ENCODE peak calls at places on chromosomes 12 and 14, in six cellular contexts. One of them, this sample, is unnamed.

GRCh38 chr14:59126714-59127436 is 61.6 kb upstream of the DAAM1 start:
- DNase-seq in fibroblast of lung: peak; percentile 51
- DNase-seq in fibroblast of the aortic adventitia: peak; percentile 76
- DNase-seq in cardiac muscle cell: peak; percentile 62
- DNase-seq in osteocyte: no peak
- DNase-seq in Peyer's patch: no peak
- DNase-seq in this sample: no peak

GRCh38 chr12:52801773-52802172 is 5.9 kb upstream of the KRT3 start:
- DNase-seq in cardiac muscle cell: no peak
- DNase-seq in fibroblast of the aortic adventitia: no peak
- DNase-seq in osteocyte: no peak
- DNase-seq in Peyer's patch: no peak
- DNase-seq in fibroblast of lung: no peak
- DNase-seq in this sample: no peak

GRCh38 chr12:46410495-46410894 is 37.9 kb upstream of the SLC38A2 start:
- DNase-seq in fibroblast of the aortic adventitia: no peak
- DNase-seq in osteocyte: no peak
- DNase-seq in Peyer's patch: no peak
- DNase-seq in fibroblast of lung: no peak
- DNase-seq in cardiac muscle cell: no peak
- DNase-seq in this sample: no peak

GRCh38 chr12:52132754-52133161 is 53.3 kb downstream of the SMIM41 start:
- DNase-seq in fibroblast of the aortic adventitia: peak; percentile 78
- DNase-seq in cardiac muscle cell: no peak
- DNase-seq in Peyer's patch: no peak
- DNase-seq in osteocyte: no peak
- DNase-seq in fibroblast of lung: no peak
- DNase-seq in this sample: no peak

GRCh38 chr12:64718649-64719048 is 40.6 kb downstream of the GNS start:
- DNase-seq in cardiac muscle cell: no peak
- DNase-seq in fibroblast of the aortic adventitia: no peak
- DNase-seq in osteocyte: no peak
- DNase-seq in Peyer's patch: no peak
- DNase-seq in fibroblast of lung: no peak
- DNase-seq in this sample: no peak

GRCh38 chr12:127559349-127560040 is 707.5 kb upstream of the TMEM132C start:
- DNase-seq in osteocyte: no peak
- DNase-seq in cardiac muscle cell: peak; percentile 8
- DNase-seq in fibroblast of the aortic adventitia: peak; percentile 92
- DNase-seq in fibroblast of lung: peak; percentile 99
- DNase-seq in Peyer's patch: no peak
- DNase-seq in this sample: no peak

GRCh38 chr12:2198088-2198501 is 145.3 kb downstream of the CACNA1C start:
- DNase-seq in fibroblast of the aortic adventitia: no peak
- DNase-seq in osteocyte: no peak
- DNase-seq in fibroblast of lung: peak; percentile 91
- DNase-seq in cardiac muscle cell: no peak
- DNase-seq in Peyer's patch: no peak
- DNase-seq in this sample: no peak

GRCh38 chr12:102169922-102170698 is 27.5 kb downstream of the PMCH start:
- DNase-seq in osteocyte: no peak
- DNase-seq in fibroblast of the aortic adventitia: peak; percentile 48
- DNase-seq in cardiac muscle cell: peak; percentile 42
- DNase-seq in Peyer's patch: no peak
- DNase-seq in fibroblast of lung: peak; percentile 11
- DNase-seq in this sample: no peak

GRCh38 chr14:23208286-23208685 is 24.8 kb upstream of the SLC7A8 start:
- DNase-seq in osteocyte: no peak
- DNase-seq in Peyer's patch: no peak
- DNase-seq in cardiac muscle cell: no peak
- DNase-seq in fibroblast of lung: no peak
- DNase-seq in fibroblast of the aortic adventitia: no peak
- DNase-seq in this sample: no peak

GRCh38 chr14:57961793-57962075 is 95.8 kb upstream of the SLC35F4 start:
- DNase-seq in Peyer's patch: no peak
- DNase-seq in fibroblast of the aortic adventitia: no peak
- DNase-seq in fibroblast of lung: no peak
- DNase-seq in cardiac muscle cell: no peak
- DNase-seq in osteocyte: no peak
- DNase-seq in this sample: no peak

GRCh38 chr14:50399251-50400032 is 2.8 kb upstream of the CDKL1 start:
- DNase-seq in fibroblast of lung: peak; percentile 25
- DNase-seq in cardiac muscle cell: no peak
- DNase-seq in Peyer's patch: no peak
- DNase-seq in osteocyte: no peak
- DNase-seq in fibroblast of the aortic adventitia: peak; percentile 38
- DNase-seq in this sample: no peak

GRCh38 chr12:39813776-39814175 is 194.2 kb upstream of the ABCD2 start:
- DNase-seq in fibroblast of the aortic adventitia: peak; percentile 88
- DNase-seq in cardiac muscle cell: no peak
- DNase-seq in fibroblast of lung: no peak
- DNase-seq in osteocyte: no peak
- DNase-seq in Peyer's patch: no peak
- DNase-seq in this sample: no peak

GRCh38 chr14:80109055-80109454 is 102.2 kb downstream of the DIO2 start:
- DNase-seq in Peyer's patch: no peak
- DNase-seq in cardiac muscle cell: no peak
- DNase-seq in osteocyte: no peak
- DNase-seq in fibroblast of lung: no peak
- DNase-seq in fibroblast of the aortic adventitia: no peak
- DNase-seq in this sample: no peak

GRCh38 chr14:72736791-72737559 is 156.9 kb downstream of the DPF3 start:
- DNase-seq in Peyer's patch: no peak
- DNase-seq in fibroblast of the aortic adventitia: peak; percentile 30
- DNase-seq in osteocyte: no peak
- DNase-seq in cardiac muscle cell: no peak
- DNase-seq in fibroblast of lung: peak; percentile 50
- DNase-seq in this sample: no peak

GRCh38 chr12:120067901-120068300 is 48.7 kb downstream of the RAB35 start:
- DNase-seq in Peyer's patch: no peak
- DNase-seq in fibroblast of lung: no peak
- DNase-seq in cardiac muscle cell: no peak
- DNase-seq in osteocyte: no peak
- DNase-seq in fibroblast of the aortic adventitia: no peak
- DNase-seq in this sample: no peak

GRCh38 chr12:64452559-64453329 is 824 bp downstream of the TBK1 start:
- DNase-seq in fibroblast of lung: peak; percentile 88
- DNase-seq in cardiac muscle cell: peak; percentile 13
- DNase-seq in osteocyte: no peak
- DNase-seq in fibroblast of the aortic adventitia: peak; percentile 91
- DNase-seq in Peyer's patch: no peak
- DNase-seq in this sample: no peak

GRCh38 chr12:92242917-92243316 is 97.3 kb upstream of the BTG1 start:
- DNase-seq in Peyer's patch: no peak
- DNase-seq in osteocyte: no peak
- DNase-seq in cardiac muscle cell: no peak
- DNase-seq in fibroblast of the aortic adventitia: peak; percentile 30
- DNase-seq in fibroblast of lung: no peak
- DNase-seq in this sample: no peak

GRCh38 chr12:67957383-67957782 is 31.9 kb upstream of the IFNG-AS1 start:
- DNase-seq in osteocyte: no peak
- DNase-seq in fibroblast of the aortic adventitia: no peak
- DNase-seq in fibroblast of lung: no peak
- DNase-seq in cardiac muscle cell: no peak
- DNase-seq in Peyer's patch: no peak
- DNase-seq in this sample: no peak

DNA sequence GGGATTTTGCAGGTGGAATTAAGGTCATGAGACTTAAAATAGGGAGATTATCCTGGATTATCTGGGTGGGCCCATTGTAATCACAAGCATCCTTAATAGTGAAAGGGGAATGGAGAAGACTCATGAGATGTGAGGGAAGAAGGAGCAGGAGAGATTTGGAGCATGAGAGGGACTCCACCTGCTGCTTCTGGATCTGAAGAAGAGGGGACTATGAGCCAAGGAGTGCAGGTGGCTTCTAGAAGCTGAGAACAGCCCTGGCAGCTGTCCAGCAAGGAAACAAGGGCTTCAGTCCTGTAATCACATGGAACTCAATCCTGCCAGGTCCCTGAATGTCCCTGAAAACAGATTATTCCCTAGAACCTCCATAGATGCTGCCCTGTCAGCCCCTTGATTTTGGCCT is 67.8 kb downstream of the PELI2 start:
- DNase-seq in fibroblast of lung: no peak
- DNase-seq in cardiac muscle cell: no peak
- DNase-seq in osteocyte: no peak
- DNase-seq in Peyer's patch: no peak
- DNase-seq in fibroblast of the aortic adventitia: no peak
- DNase-seq in this sample: no peak
- TF ChIP-seq CTCF in fibroblast of lung: no peak
- TF ChIP-seq CTCF in cardiac muscle cell: no peak
- TF ChIP-seq CTCF in osteocyte: no peak
- TF ChIP-seq CTCF in Peyer's patch: no peak
- TF ChIP-seq CTCF in fibroblast of the aortic adventitia: no peak
- TF ChIP-seq CTCF in this sample: no peak

GRCh38 chr14:102772781-102773570 is 4.3 kb upstream of the TRAF3 start:
- DNase-seq in fibroblast of the aortic adventitia: no peak
- DNase-seq in fibroblast of lung: no peak
- DNase-seq in osteocyte: no peak
- DNase-seq in cardiac muscle cell: peak; percentile 41
- DNase-seq in Peyer's patch: no peak
- DNase-seq in this sample: no peak
- TF ChIP-seq CTCF in fibroblast of the aortic adventitia: no peak
- TF ChIP-seq CTCF in fibroblast of lung: peak; percentile 27
- TF ChIP-seq CTCF in osteocyte: peak; percentile 42
- TF ChIP-seq CTCF in cardiac muscle cell: peak; percentile 29
- TF ChIP-seq CTCF in Peyer's patch: no peak
- TF ChIP-seq CTCF in this sample: peak; percentile 43

DNA sequence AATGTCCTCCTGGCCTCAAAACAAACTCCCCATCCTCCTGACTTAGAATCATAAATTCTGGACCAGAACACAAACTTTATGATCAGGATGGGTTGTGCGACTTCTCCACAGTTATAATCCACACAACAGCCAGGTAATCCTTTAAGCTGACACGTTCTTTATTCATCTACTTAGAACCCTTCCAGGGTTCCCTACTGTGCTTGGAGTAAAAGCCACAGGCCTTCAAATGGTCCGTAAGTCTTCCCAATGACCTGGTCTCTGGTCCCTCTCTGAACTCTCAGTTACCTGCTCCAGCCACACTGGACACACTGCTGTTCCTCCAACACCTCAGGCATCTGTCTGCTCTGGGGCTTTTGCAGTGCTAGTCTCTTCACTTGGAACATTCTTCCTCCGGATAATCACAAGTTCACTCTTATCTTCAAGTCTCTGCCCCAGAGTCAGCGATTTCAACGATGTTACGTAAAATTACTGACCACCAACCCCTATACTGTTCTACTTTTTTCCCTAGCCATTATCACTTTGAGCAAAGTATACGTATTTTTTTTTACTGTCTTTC is 1.7 kb upstream of the RNASE7 start:
- DNase-seq in fibroblast of the aortic adventitia: no peak
- DNase-seq in fibroblast of lung: no peak
- DNase-seq in osteocyte: no peak
- DNase-seq in Peyer's patch: no peak
- DNase-seq in cardiac muscle cell: no peak
- DNase-seq in this sample: no peak
- TF ChIP-seq CTCF in fibroblast of the aortic adventitia: no peak
- TF ChIP-seq CTCF in fibroblast of lung: no peak
- TF ChIP-seq CTCF in osteocyte: no peak
- TF ChIP-seq CTCF in Peyer's patch: peak; percentile 3
- TF ChIP-seq CTCF in cardiac muscle cell: no peak
- TF ChIP-seq CTCF in this sample: no peak

DNA sequence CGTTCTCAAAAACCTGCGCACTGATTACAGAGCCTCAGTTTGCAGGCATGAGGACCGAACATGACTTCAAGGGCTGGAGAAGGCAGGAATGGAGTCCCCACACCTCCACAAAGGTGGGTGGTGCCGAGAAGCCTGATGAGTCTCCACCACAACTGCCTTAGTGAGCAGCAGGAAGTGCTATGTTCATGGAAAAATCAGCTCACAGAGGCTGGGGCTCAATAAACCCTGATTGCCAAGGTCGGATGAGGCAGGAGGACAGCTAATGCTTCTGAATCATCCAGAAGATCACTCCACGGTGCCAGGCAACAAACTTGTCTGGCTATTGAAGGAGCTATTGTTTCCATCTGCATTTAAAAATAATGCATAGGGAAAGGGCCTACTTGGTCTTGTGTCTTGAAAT is 31.1 kb downstream of the APPL2 start:
- DNase-seq in fibroblast of lung: peak; percentile 92
- DNase-seq in Peyer's patch: no peak
- DNase-seq in osteocyte: no peak
- DNase-seq in cardiac muscle cell: no peak
- DNase-seq in fibroblast of the aortic adventitia: peak; percentile 78
- DNase-seq in this sample: no peak
- TF ChIP-seq CTCF in fibroblast of lung: no peak
- TF ChIP-seq CTCF in Peyer's patch: no peak
- TF ChIP-seq CTCF in osteocyte: no peak
- TF ChIP-seq CTCF in cardiac muscle cell: no peak
- TF ChIP-seq CTCF in fibroblast of the aortic adventitia: no peak
- TF ChIP-seq CTCF in this sample: no peak

DNA sequence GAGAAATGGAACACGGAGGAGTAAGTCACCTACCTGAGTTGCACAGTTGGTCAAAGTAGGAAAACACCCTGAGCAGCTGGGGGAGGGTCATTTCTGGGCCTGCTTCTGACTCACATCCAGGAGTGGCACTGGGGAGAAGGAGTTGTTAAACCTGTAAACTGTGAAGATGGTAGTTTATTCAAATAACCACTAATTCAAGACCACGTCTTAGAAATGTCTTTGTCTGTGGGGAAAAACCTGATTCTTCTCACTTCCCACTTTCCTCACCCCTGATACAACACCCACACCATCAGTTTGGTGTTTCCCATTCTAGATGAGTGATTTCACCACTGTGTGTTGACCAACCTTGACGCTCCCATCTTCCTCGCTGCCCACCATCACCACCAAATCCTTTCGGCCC is 207.1 kb downstream of the ANO4 start:
- DNase-seq in fibroblast of the aortic adventitia: no peak
- DNase-seq in fibroblast of lung: no peak
- DNase-seq in Peyer's patch: no peak
- DNase-seq in cardiac muscle cell: no peak
- DNase-seq in osteocyte: no peak
- DNase-seq in this sample: no peak
- TF ChIP-seq CTCF in fibroblast of the aortic adventitia: no peak
- TF ChIP-seq CTCF in fibroblast of lung: no peak
- TF ChIP-seq CTCF in Peyer's patch: no peak
- TF ChIP-seq CTCF in cardiac muscle cell: no peak
- TF ChIP-seq CTCF in osteocyte: no peak
- TF ChIP-seq CTCF in this sample: no peak

GRCh38 chr12:76740501-76740900 is 23.4 kb upstream of the ZDHHC17 start:
- DNase-seq in fibroblast of lung: no peak
- DNase-seq in Peyer's patch: no peak
- DNase-seq in cardiac muscle cell: no peak
- DNase-seq in osteocyte: no peak
- DNase-seq in fibroblast of the aortic adventitia: no peak
- DNase-seq in this sample: no peak

GRCh38 chr12:76739896-76740295 is 24.0 kb upstream of the ZDHHC17 start:
- DNase-seq in cardiac muscle cell: no peak
- DNase-seq in Peyer's patch: no peak
- DNase-seq in osteocyte: no peak
- DNase-seq in fibroblast of the aortic adventitia: no peak
- DNase-seq in fibroblast of lung: no peak
- DNase-seq in this sample: no peak

GRCh38 chr12:76738824-76739579 is 24.9 kb upstream of the ZDHHC17 start:
- DNase-seq in osteocyte: no peak
- DNase-seq in Peyer's patch: no peak
- DNase-seq in fibroblast of the aortic adventitia: no peak
- DNase-seq in fibroblast of lung: no peak
- DNase-seq in cardiac muscle cell: no peak
- DNase-seq in this sample: no peak
- TF ChIP-seq CTCF in osteocyte: no peak
- TF ChIP-seq CTCF in Peyer's patch: no peak
- TF ChIP-seq CTCF in fibroblast of the aortic adventitia: no peak
- TF ChIP-seq CTCF in fibroblast of lung: no peak
- TF ChIP-seq CTCF in cardiac muscle cell: no peak
- TF ChIP-seq CTCF in this sample: no peak

This sample was measured in progenitor cell of endocrine pancreas.